ENCODE peak calls at places on chromosomes 4 and X, in four cellular contexts. One of them, this sample, is unnamed.

GRCh38 chrX:120238947-120239346 is 11.7 kb upstream of the ZBTB33 start:
- DNase-seq in A549: no peak
- DNase-seq in A673: no peak
- DNase-seq in right atrium auricular region: no peak
- DNase-seq in this sample: no peak

GRCh38 chr4:30454504-30454903 is 265.7 kb upstream of the PCDH7 start:
- DNase-seq in A549: no peak
- DNase-seq in A673: no peak
- DNase-seq in right atrium auricular region: no peak
- DNase-seq in this sample: no peak

GRCh38 chrX:39633293-39633692 is 464.5 kb downstream of the BCOR start:
- DNase-seq in A549: no peak
- DNase-seq in right atrium auricular region: no peak
- DNase-seq in A673: no peak
- DNase-seq in this sample: no peak

GRCh38 chr4:34105311-34105710 is 2139.0 kb downstream of the ARAP2 start:
- DNase-seq in A673: no peak
- DNase-seq in right atrium auricular region: no peak
- DNase-seq in A549: no peak
- DNase-seq in this sample: no peak

GRCh38 chr4:162841769-162842168 is 324.9 kb downstream of the NAF1 start:
- DNase-seq in A549: no peak
- DNase-seq in right atrium auricular region: no peak
- DNase-seq in A673: no peak
- DNase-seq in this sample: no peak

GRCh38 chrX:30935985-30936384 is 46.9 kb upstream of the TAB3 start:
- DNase-seq in A549: peak
- DNase-seq in A673: no peak
- DNase-seq in right atrium auricular region: no peak
- DNase-seq in this sample: peak

GRCh38 chrX:285076-285677 is 4.0 kb downstream of the PLCXD1 start:
- DNase-seq in right atrium auricular region: no peak
- DNase-seq in A673: no peak
- DNase-seq in A549: no peak
- DNase-seq in this sample: no peak

GRCh38 chr4:143352052-143352451 is 15.4 kb downstream of the GAB1 start:
- DNase-seq in A673: no peak
- DNase-seq in right atrium auricular region: no peak
- DNase-seq in A549: no peak
- DNase-seq in this sample: peak

GRCh38 chr4:141771889-141772830 is 135.8 kb downstream of the IL15 start:
- DNase-seq in right atrium auricular region: no peak
- DNase-seq in A549: peak
- DNase-seq in A673: no peak
- DNase-seq in this sample: no peak

GRCh38 chr4:9923195-9923812 is 98.0 kb downstream of the SLC2A9 start:
- DNase-seq in A673: no peak
- DNase-seq in A549: no peak
- DNase-seq in right atrium auricular region: no peak
- DNase-seq in this sample: no peak

GRCh38 chr4:30825008-30825765 is 105.0 kb downstream of the PCDH7 start:
- DNase-seq in right atrium auricular region: no peak
- DNase-seq in A549: no peak
- DNase-seq in A673: no peak
- DNase-seq in this sample: no peak

GRCh38 chrX:111519215-111519614 is 7.8 kb downstream of the SERTM2 start:
- DNase-seq in right atrium auricular region: no peak
- DNase-seq in A673: no peak
- DNase-seq in A549: no peak
- DNase-seq in this sample: peak

GRCh38 chr4:59818656-59819055 is 1381.5 kb upstream of the ADGRL3 start:
- DNase-seq in A673: no peak
- DNase-seq in A549: peak
- DNase-seq in right atrium auricular region: no peak
- DNase-seq in this sample: no peak

GRCh38 chrX:79181401-79181800 is 36.9 kb downstream of the GPR174 start:
- DNase-seq in A549: no peak
- DNase-seq in A673: no peak
- DNase-seq in right atrium auricular region: no peak
- DNase-seq in this sample: no peak

GRCh38 chr4:5963611-5964010 is 54.6 kb downstream of the C4orf50 start:
- DNase-seq in A549: no peak
- DNase-seq in right atrium auricular region: no peak
- DNase-seq in A673: peak
- DNase-seq in this sample: no peak

GRCh38 chr4:73727685-73728084 is 12.7 kb upstream of the CXCL8 start:
- DNase-seq in right atrium auricular region: no peak
- DNase-seq in A549: no peak
- DNase-seq in A673: no peak
- DNase-seq in this sample: no peak

GRCh38 chr4:82201303-82201702 is 172.5 kb downstream of the HNRNPD start:
- DNase-seq in A673: peak
- DNase-seq in right atrium auricular region: no peak
- DNase-seq in A549: no peak
- DNase-seq in this sample: no peak

GRCh38 chrX:12771445-12772069 is 19.7 kb upstream of the PRPS2 start:
- DNase-seq in A673: peak
- DNase-seq in A549: peak
- DNase-seq in right atrium auricular region: no peak
- DNase-seq in this sample: peak

GRCh38 chr4:21986312-21986711 is 37.7 kb upstream of the KCNIP4 start:
- DNase-seq in right atrium auricular region: no peak
- DNase-seq in A673: no peak
- DNase-seq in A549: no peak
- DNase-seq in this sample: no peak

GRCh38 chr4:76538296-76538695 is 103.3 kb downstream of the SHROOM3 start:
- DNase-seq in right atrium auricular region: no peak
- DNase-seq in A549: no peak
- DNase-seq in A673: no peak
- DNase-seq in this sample: no peak

GRCh38 chrX:66164931-66165330 is 884 bp downstream of the HEPH start:
- DNase-seq in A673: no peak
- DNase-seq in A549: no peak
- DNase-seq in right atrium auricular region: no peak
- DNase-seq in this sample: no peak
- H3K27ac ChIP-seq in A673: no peak
- H3K27ac ChIP-seq in A549: no peak
- H3K27ac ChIP-seq in right atrium auricular region: peak
- H3K27ac ChIP-seq in this sample: no peak

GRCh38 chr4:87270144-87270543 is 49.7 kb upstream of the KLHL8 start:
- DNase-seq in A549: peak
- DNase-seq in A673: peak
- DNase-seq in right atrium auricular region: no peak
- DNase-seq in this sample: peak
- TF ChIP-seq CTCF in A549: peak
- TF ChIP-seq CTCF in A673: peak
- TF ChIP-seq CTCF in right atrium auricular region: no peak
- TF ChIP-seq CTCF in this sample: peak

GRCh38 chr4:168480991-168481588 is 798 bp upstream of the DDX60L start:
- DNase-seq in A673: peak
- DNase-seq in right atrium auricular region: no peak
- DNase-seq in A549: peak
- DNase-seq in this sample: peak
- H3K4me3 ChIP-seq in A673: peak
- H3K4me3 ChIP-seq in right atrium auricular region: peak
- H3K4me3 ChIP-seq in A549: peak
- H3K4me3 ChIP-seq in this sample: no peak

DNA sequence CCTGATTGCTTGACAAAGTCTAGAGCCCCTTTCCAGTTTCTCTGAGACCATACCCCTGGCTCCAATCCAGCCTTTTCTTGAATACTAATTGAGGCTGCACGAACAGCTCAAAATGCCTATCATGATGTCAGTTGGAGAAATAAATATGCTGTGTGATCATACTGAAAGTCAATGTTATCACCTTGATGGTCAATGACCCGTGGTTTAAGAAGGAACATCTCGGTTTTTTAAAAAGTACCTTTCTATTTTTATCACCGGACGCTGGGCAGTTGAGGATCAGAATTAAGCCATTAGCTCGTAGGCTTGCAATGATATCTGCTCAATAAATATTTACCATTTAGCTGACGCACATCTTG is 883 bp upstream of the WDR44 start:
- DNase-seq in A549: no peak
- DNase-seq in right atrium auricular region: no peak
- DNase-seq in A673: no peak
- DNase-seq in this sample: no peak
- H3K27ac ChIP-seq in A549: peak
- H3K27ac ChIP-seq in right atrium auricular region: peak
- H3K27ac ChIP-seq in A673: peak
- H3K27ac ChIP-seq in this sample: peak

GRCh38 chrX:29477878-29478277 is 737.5 kb upstream of the MAGEB2 start:
- DNase-seq in A549: no peak
- DNase-seq in A673: no peak
- DNase-seq in right atrium auricular region: no peak
- DNase-seq in this sample: no peak

DNA sequence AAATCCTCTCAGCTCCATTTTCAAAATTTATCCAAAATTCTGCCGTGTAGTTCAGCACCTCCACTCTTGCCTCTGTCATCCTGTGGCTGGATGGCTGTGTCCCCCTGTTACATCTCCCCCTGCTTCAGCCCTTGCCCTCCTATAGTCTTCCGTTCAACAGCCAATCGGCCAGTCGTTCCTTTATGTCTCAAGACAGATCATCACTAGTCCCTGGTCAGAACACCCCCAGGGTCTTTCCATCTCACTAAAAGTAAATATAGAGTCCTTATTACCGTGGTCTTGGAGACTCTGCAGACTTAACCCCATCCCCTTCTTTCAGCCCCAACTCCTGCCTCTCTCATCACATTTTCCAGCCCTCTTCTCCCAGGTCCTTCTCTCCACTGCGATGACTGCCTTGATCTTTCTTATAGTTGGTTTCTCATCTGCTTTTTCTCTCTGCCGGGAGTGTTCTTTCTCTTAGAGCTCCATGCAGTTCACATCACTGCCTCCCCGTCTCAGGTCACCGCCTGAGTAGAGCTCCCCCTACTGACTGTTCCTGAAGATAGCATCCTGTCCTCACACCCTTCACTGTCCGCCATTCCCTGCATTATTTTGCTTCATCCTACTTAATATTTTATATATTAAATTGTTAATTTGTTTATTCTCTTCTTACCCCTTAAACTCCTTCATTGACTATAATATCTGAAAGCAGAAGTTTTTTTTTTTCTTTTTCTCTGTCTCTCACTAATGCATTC is 736.9 kb upstream of the MAGEB2 start:
- DNase-seq in A549: peak
- DNase-seq in right atrium auricular region: no peak
- DNase-seq in A673: peak
- DNase-seq in this sample: peak
- TF ChIP-seq CTCF in A549: peak
- TF ChIP-seq CTCF in right atrium auricular region: no peak
- TF ChIP-seq CTCF in A673: peak
- TF ChIP-seq CTCF in this sample: peak

GRCh38 chr4:146333895-146334262 is 119.5 kb downstream of the REELD1 start:
- DNase-seq in right atrium auricular region: no peak
- DNase-seq in A549: no peak
- DNase-seq in A673: no peak
- DNase-seq in this sample: no peak
- H3K4me3 ChIP-seq in right atrium auricular region: no peak
- H3K4me3 ChIP-seq in A549: no peak
- H3K4me3 ChIP-seq in A673: peak
- H3K4me3 ChIP-seq in this sample: no peak

DNA sequence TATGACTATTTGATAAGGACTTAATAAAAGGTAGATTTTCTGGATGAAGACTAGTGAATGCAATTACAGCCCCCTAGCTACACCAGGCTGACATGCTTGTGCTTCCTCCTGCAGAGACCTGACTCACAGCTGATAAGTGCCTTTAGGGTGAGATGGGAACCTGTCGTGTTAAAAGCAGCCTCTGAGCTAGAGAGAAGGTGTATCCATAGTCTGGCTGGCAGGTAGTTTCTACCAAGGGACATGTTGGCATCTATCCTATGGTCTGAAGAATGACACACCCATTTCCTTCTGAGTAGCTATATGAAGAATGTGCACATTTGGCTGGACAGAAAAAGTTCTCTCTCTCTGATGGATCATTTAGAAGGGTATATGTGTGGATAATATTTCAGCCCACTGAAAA is 64.1 kb downstream of the PARM1 start:
- DNase-seq in A549: no peak
- DNase-seq in right atrium auricular region: no peak
- DNase-seq in A673: no peak
- DNase-seq in this sample: no peak
- H3K27ac ChIP-seq in A549: no peak
- H3K27ac ChIP-seq in right atrium auricular region: no peak
- H3K27ac ChIP-seq in A673: no peak
- H3K27ac ChIP-seq in this sample: no peak

This sample was measured in cardiac muscle cell.